ENCODE peak calls at places on chromosomes 16 and 17, in five cellular contexts. One of them, this sample, is unnamed. For H3K27me3, the result is how much of the 10 kb centered on the place peaks cover.

GRCh38 chr17:70230883-70231282 is 61.6 kb downstream of the KCNJ2 start:
- DNase-seq in AG04450: no peak
- DNase-seq in MM.1S: no peak
- DNase-seq in mammary epithelial cell: no peak
- DNase-seq in adrenal gland: no peak
- DNase-seq in this sample: no peak

GRCh38 chr16:12206031-12206748 is 229.7 kb downstream of the SNX29 start:
- DNase-seq in AG04450: no peak
- DNase-seq in MM.1S: no peak
- DNase-seq in mammary epithelial cell: no peak
- DNase-seq in adrenal gland: no peak
- DNase-seq in this sample: no peak

GRCh38 chr17:7237761-7238417 is 1.4 kb downstream of the PHF23 start:
- DNase-seq in adrenal gland: peak
- DNase-seq in AG04450: no peak
- DNase-seq in MM.1S: peak
- DNase-seq in mammary epithelial cell: peak
- DNase-seq in this sample: peak

GRCh38 chr17:58679263-58680037 is 12.4 kb downstream of the TEX14 start:
- DNase-seq in adrenal gland: no peak
- DNase-seq in MM.1S: no peak
- DNase-seq in mammary epithelial cell: peak
- DNase-seq in AG04450: no peak
- DNase-seq in this sample: no peak

GRCh38 chr16:379183-379960 is 2.4 kb downstream of the PGAP6 start:
- DNase-seq in MM.1S: no peak
- DNase-seq in adrenal gland: no peak
- DNase-seq in mammary epithelial cell: no peak
- DNase-seq in AG04450: no peak
- DNase-seq in this sample: no peak

GRCh38 chr16:68934402-68934801 is 91.1 kb downstream of the TANGO6 start:
- DNase-seq in adrenal gland: no peak
- DNase-seq in AG04450: no peak
- DNase-seq in mammary epithelial cell: no peak
- DNase-seq in MM.1S: no peak
- DNase-seq in this sample: no peak

GRCh38 chr17:40582328-40582901 is 17.1 kb upstream of the CCR7 start:
- DNase-seq in mammary epithelial cell: peak
- DNase-seq in AG04450: no peak
- DNase-seq in MM.1S: peak
- DNase-seq in adrenal gland: peak
- DNase-seq in this sample: peak

GRCh38 chr17:17979778-17980177 is 7.1 kb downstream of the DRC3 start:
- DNase-seq in mammary epithelial cell: no peak
- DNase-seq in adrenal gland: no peak
- DNase-seq in MM.1S: no peak
- DNase-seq in AG04450: no peak
- DNase-seq in this sample: no peak

GRCh38 chr16:80509872-80510271 is 30.9 kb upstream of the DYNLRB2 start:
- DNase-seq in MM.1S: no peak
- DNase-seq in mammary epithelial cell: no peak
- DNase-seq in adrenal gland: no peak
- DNase-seq in AG04450: no peak
- DNase-seq in this sample: no peak

GRCh38 chr16:11273721-11274324 is 394 bp upstream of the PRM3 start:
- DNase-seq in adrenal gland: no peak
- DNase-seq in mammary epithelial cell: no peak
- DNase-seq in MM.1S: no peak
- DNase-seq in AG04450: no peak
- DNase-seq in this sample: no peak

GRCh38 chr17:83195330-83196087 is 116.1 kb downstream of the METRNL start:
- DNase-seq in adrenal gland: peak
- DNase-seq in AG04450: no peak
- DNase-seq in MM.1S: no peak
- DNase-seq in mammary epithelial cell: no peak
- DNase-seq in this sample: peak

GRCh38 chr17:34252890-34253525 is 2.1 kb upstream of the CCL2 start:
- DNase-seq in AG04450: no peak
- DNase-seq in mammary epithelial cell: no peak
- DNase-seq in MM.1S: no peak
- DNase-seq in adrenal gland: no peak
- DNase-seq in this sample: no peak

GRCh38 chr17:42358434-42358833 is 29.8 kb downstream of the STAT3 start:
- DNase-seq in MM.1S: no peak
- DNase-seq in adrenal gland: no peak
- DNase-seq in AG04450: no peak
- DNase-seq in mammary epithelial cell: no peak
- DNase-seq in this sample: no peak

GRCh38 chr17:29577009-29577777 is 8.7 kb downstream of the TP53I13 start:
- DNase-seq in mammary epithelial cell: no peak
- DNase-seq in adrenal gland: no peak
- DNase-seq in MM.1S: no peak
- DNase-seq in AG04450: no peak
- DNase-seq in this sample: no peak

GRCh38 chr17:80894726-80895125 is 96.9 kb upstream of the CHMP6 start:
- DNase-seq in mammary epithelial cell: no peak
- DNase-seq in MM.1S: no peak
- DNase-seq in adrenal gland: no peak
- DNase-seq in AG04450: no peak
- DNase-seq in this sample: no peak

GRCh38 chr16:56519459-56520250 is at the start of gene BBS2:
- DNase-seq in AG04450: peak
- DNase-seq in MM.1S: peak
- DNase-seq in mammary epithelial cell: peak
- DNase-seq in adrenal gland: peak
- DNase-seq in this sample: peak

GRCh38 chr17:79991924-79992656 is 43.6 kb downstream of the TBC1D16 start:
- DNase-seq in MM.1S: no peak
- DNase-seq in adrenal gland: no peak
- DNase-seq in mammary epithelial cell: no peak
- DNase-seq in AG04450: no peak
- DNase-seq in this sample: no peak

GRCh38 chr17:80899402-80900268 is 92.0 kb upstream of the CHMP6 start:
- DNase-seq in MM.1S: no peak
- DNase-seq in AG04450: no peak
- DNase-seq in mammary epithelial cell: peak
- DNase-seq in adrenal gland: peak
- DNase-seq in this sample: no peak

GRCh38 chr17:1560582-1561170 is 1.9 kb downstream of the PITPNA start:
- DNase-seq in adrenal gland: no peak
- DNase-seq in MM.1S: no peak
- DNase-seq in mammary epithelial cell: no peak
- DNase-seq in AG04450: no peak
- DNase-seq in this sample: no peak
- H3K4me3 ChIP-seq in adrenal gland: no peak
- H3K4me3 ChIP-seq in MM.1S: no peak
- H3K4me3 ChIP-seq in mammary epithelial cell: peak
- H3K4me3 ChIP-seq in AG04450: peak
- H3K4me3 ChIP-seq in this sample: peak

DNA sequence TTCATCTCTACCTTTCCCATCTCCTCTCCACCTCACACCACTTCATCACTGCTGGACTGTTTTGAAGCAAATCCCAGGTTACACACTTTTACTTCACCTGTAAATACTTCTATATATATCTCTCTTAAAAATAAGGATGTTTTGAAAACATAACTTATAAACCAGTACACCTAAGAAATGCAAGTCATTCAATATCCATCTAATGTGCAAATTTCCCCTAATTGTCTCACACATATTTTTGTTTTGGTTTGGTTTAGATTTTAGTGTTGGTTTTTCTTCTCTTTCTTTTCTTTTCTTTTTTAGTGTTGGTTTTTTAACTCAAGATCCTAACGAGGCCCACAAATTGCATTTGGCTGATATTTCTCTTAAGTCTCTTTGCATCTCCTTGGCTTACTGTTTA is 17.9 kb upstream of the ZNF19 start:
- DNase-seq in AG04450: no peak
- DNase-seq in mammary epithelial cell: no peak
- DNase-seq in adrenal gland: no peak
- DNase-seq in MM.1S: no peak
- DNase-seq in this sample: no peak
- TF ChIP-seq CTCF in AG04450: no peak
- TF ChIP-seq CTCF in mammary epithelial cell: no peak
- TF ChIP-seq CTCF in adrenal gland: no peak
- TF ChIP-seq CTCF in MM.1S: no peak
- TF ChIP-seq CTCF in this sample: no peak

GRCh38 chr16:3190949-3191353 is 2.9 kb downstream of the OR1F1 start:
- DNase-seq in mammary epithelial cell: no peak
- DNase-seq in AG04450: no peak
- DNase-seq in MM.1S: no peak
- DNase-seq in adrenal gland: no peak
- DNase-seq in this sample: no peak
- H3K27me3 ChIP-seq in mammary epithelial cell: under half
- H3K27me3 ChIP-seq in AG04450: under half
- H3K27me3 ChIP-seq in MM.1S: half or more
- H3K27me3 ChIP-seq in adrenal gland: half or more
- H3K27me3 ChIP-seq in this sample: half or more

GRCh38 chr17:77793888-77794235 is 164.6 kb upstream of the TNRC6C start:
- DNase-seq in adrenal gland: no peak
- DNase-seq in mammary epithelial cell: no peak
- DNase-seq in MM.1S: no peak
- DNase-seq in AG04450: no peak
- DNase-seq in this sample: no peak

GRCh38 chr17:77795685-77796084 is 162.8 kb upstream of the TNRC6C start:
- DNase-seq in MM.1S: no peak
- DNase-seq in AG04450: no peak
- DNase-seq in mammary epithelial cell: no peak
- DNase-seq in adrenal gland: peak
- DNase-seq in this sample: no peak

GRCh38 chr17:77794846-77795245 is 163.7 kb upstream of the TNRC6C start:
- DNase-seq in AG04450: no peak
- DNase-seq in adrenal gland: no peak
- DNase-seq in mammary epithelial cell: no peak
- DNase-seq in MM.1S: no peak
- DNase-seq in this sample: no peak

GRCh38 chr17:77798481-77798880 is 160.0 kb upstream of the TNRC6C start:
- DNase-seq in MM.1S: no peak
- DNase-seq in mammary epithelial cell: no peak
- DNase-seq in AG04450: no peak
- DNase-seq in adrenal gland: no peak
- DNase-seq in this sample: no peak

GRCh38 chr17:77796201-77796860 is 162.2 kb upstream of the TNRC6C start:
- DNase-seq in MM.1S: no peak
- DNase-seq in adrenal gland: peak
- DNase-seq in AG04450: no peak
- DNase-seq in mammary epithelial cell: no peak
- DNase-seq in this sample: no peak
- H3K4me3 ChIP-seq in MM.1S: no peak
- H3K4me3 ChIP-seq in adrenal gland: no peak
- H3K4me3 ChIP-seq in AG04450: no peak
- H3K4me3 ChIP-seq in mammary epithelial cell: no peak
- H3K4me3 ChIP-seq in this sample: no peak

GRCh38 chr17:45005700-45006099 is 37.6 kb upstream of the C1QL1 start:
- DNase-seq in mammary epithelial cell: no peak
- DNase-seq in adrenal gland: no peak
- DNase-seq in AG04450: no peak
- DNase-seq in MM.1S: no peak
- DNase-seq in this sample: no peak

GRCh38 chr17:45004388-45004787 is 36.3 kb upstream of the C1QL1 start:
- DNase-seq in AG04450: no peak
- DNase-seq in MM.1S: no peak
- DNase-seq in mammary epithelial cell: no peak
- DNase-seq in adrenal gland: no peak
- DNase-seq in this sample: no peak

GRCh38 chr17:45009676-45010467 is 41.6 kb downstream of the DCAKD start:
- DNase-seq in AG04450: no peak
- DNase-seq in adrenal gland: no peak
- DNase-seq in MM.1S: no peak
- DNase-seq in mammary epithelial cell: no peak
- DNase-seq in this sample: no peak

GRCh38 chr17:45008191-45008590 is 40.1 kb upstream of the C1QL1 start:
- DNase-seq in AG04450: no peak
- DNase-seq in mammary epithelial cell: no peak
- DNase-seq in adrenal gland: no peak
- DNase-seq in MM.1S: no peak
- DNase-seq in this sample: no peak

GRCh38 chr17:45006927-45007461 is 38.9 kb upstream of the C1QL1 start:
- DNase-seq in MM.1S: no peak
- DNase-seq in mammary epithelial cell: no peak
- DNase-seq in adrenal gland: no peak
- DNase-seq in AG04450: no peak
- DNase-seq in this sample: no peak
- TF ChIP-seq CTCF in MM.1S: no peak
- TF ChIP-seq CTCF in mammary epithelial cell: peak
- TF ChIP-seq CTCF in adrenal gland: no peak
- TF ChIP-seq CTCF in AG04450: no peak
- TF ChIP-seq CTCF in this sample: no peak

GRCh38 chr17:72407336-72408121 is 286.7 kb downstream of the SOX9 start:
- DNase-seq in AG04450: peak
- DNase-seq in mammary epithelial cell: peak
- DNase-seq in MM.1S: peak
- DNase-seq in adrenal gland: peak
- DNase-seq in this sample: peak
- H3K27me3 ChIP-seq in AG04450: under half
- H3K27me3 ChIP-seq in mammary epithelial cell: under half
- H3K27me3 ChIP-seq in MM.1S: under half
- H3K27me3 ChIP-seq in adrenal gland: under half
- H3K27me3 ChIP-seq in this sample: under half

GRCh38 chr16:23496826-23497542 is 13.3 kb downstream of the GGA2 start:
- DNase-seq in AG04450: no peak
- DNase-seq in MM.1S: no peak
- DNase-seq in mammary epithelial cell: peak
- DNase-seq in adrenal gland: peak
- DNase-seq in this sample: no peak
- H3K4me3 ChIP-seq in AG04450: no peak
- H3K4me3 ChIP-seq in MM.1S: no peak
- H3K4me3 ChIP-seq in mammary epithelial cell: no peak
- H3K4me3 ChIP-seq in adrenal gland: no peak
- H3K4me3 ChIP-seq in this sample: no peak

DNA sequence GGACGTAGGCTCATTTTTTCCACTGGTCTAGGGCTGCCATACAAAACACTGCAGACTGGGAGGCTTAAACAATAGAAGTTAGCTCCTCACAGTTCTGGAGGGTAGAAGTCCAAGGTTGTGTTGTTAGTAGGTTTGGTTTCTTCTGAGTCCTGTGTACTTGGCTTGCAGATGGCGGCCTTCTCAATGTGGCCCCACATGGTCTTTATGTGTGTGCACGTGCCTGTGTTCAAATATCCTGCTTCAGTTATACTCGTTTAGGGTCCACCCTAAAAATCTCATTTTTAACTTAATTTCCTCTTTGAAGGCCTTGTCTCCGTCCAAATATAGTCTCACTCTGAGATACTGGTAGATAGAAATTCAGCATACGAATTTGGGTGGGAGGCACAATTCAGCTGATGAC is 542.4 kb downstream of the HAPSTR1 start:
- DNase-seq in adrenal gland: no peak
- DNase-seq in AG04450: no peak
- DNase-seq in MM.1S: no peak
- DNase-seq in mammary epithelial cell: no peak
- DNase-seq in this sample: no peak
- TF ChIP-seq CTCF in adrenal gland: no peak
- TF ChIP-seq CTCF in AG04450: no peak
- TF ChIP-seq CTCF in MM.1S: no peak
- TF ChIP-seq CTCF in mammary epithelial cell: no peak
- TF ChIP-seq CTCF in this sample: no peak

GRCh38 chr17:61419496-61420046 is 19.9 kb downstream of the TBX2 start:
- DNase-seq in mammary epithelial cell: no peak
- DNase-seq in MM.1S: no peak
- DNase-seq in adrenal gland: no peak
- DNase-seq in AG04450: no peak
- DNase-seq in this sample: no peak
- H3K27me3 ChIP-seq in mammary epithelial cell: under half
- H3K27me3 ChIP-seq in MM.1S: under half
- H3K27me3 ChIP-seq in adrenal gland: under half
- H3K27me3 ChIP-seq in AG04450: under half
- H3K27me3 ChIP-seq in this sample: under half

This sample was measured in psoas muscle.